ENCODE peak calls at places on chromosomes 2 and 18, in seven cellular contexts. One of them, this sample, is unnamed.
A peak's percentile ranks its signal among the peaks of the same experiment; 100 is the strongest.

GRCh38 chr2:34738691-34739090 is 1139.6 kb upstream of the FAM98A start:
- DNase-seq in prostate gland: no peak
- DNase-seq in CD8-positive, alpha-beta memory T cell: no peak
- DNase-seq in ascending aorta: no peak
- DNase-seq in left ventricle myocardium inferior: no peak
- DNase-seq in adrenal gland: no peak
- DNase-seq in ovary: no peak
- DNase-seq in this sample: no peak

GRCh38 chr2:72148391-72148974 is 821 bp upstream of the CYP26B1 start:
- DNase-seq in adrenal gland: peak; percentile 9
- DNase-seq in ovary: peak; percentile 8
- DNase-seq in ascending aorta: no peak
- DNase-seq in left ventricle myocardium inferior: peak; percentile 14
- DNase-seq in CD8-positive, alpha-beta memory T cell: no peak
- DNase-seq in prostate gland: peak; percentile 6
- DNase-seq in this sample: peak; percentile 8

GRCh38 chr2:1930956-1931914 is 186.9 kb upstream of the PXDN start:
- DNase-seq in adrenal gland: no peak
- DNase-seq in ascending aorta: no peak
- DNase-seq in ovary: no peak
- DNase-seq in prostate gland: no peak
- DNase-seq in left ventricle myocardium inferior: no peak
- DNase-seq in CD8-positive, alpha-beta memory T cell: no peak
- DNase-seq in this sample: no peak

GRCh38 chr2:84302513-84303412 is 156.3 kb downstream of the SUCLG1 start:
- DNase-seq in ascending aorta: no peak
- DNase-seq in ovary: no peak
- DNase-seq in prostate gland: peak; percentile 5
- DNase-seq in left ventricle myocardium inferior: no peak
- DNase-seq in CD8-positive, alpha-beta memory T cell: peak; percentile 15
- DNase-seq in adrenal gland: peak; percentile 42
- DNase-seq in this sample: peak; percentile 58

GRCh38 chr18:80192653-80193385 is 54.5 kb downstream of the PARD6G start:
- DNase-seq in ascending aorta: no peak
- DNase-seq in prostate gland: no peak
- DNase-seq in CD8-positive, alpha-beta memory T cell: no peak
- DNase-seq in adrenal gland: no peak
- DNase-seq in ovary: no peak
- DNase-seq in left ventricle myocardium inferior: no peak
- DNase-seq in this sample: no peak

GRCh38 chr2:50611261-50612020 is 420.5 kb downstream of the NRXN1 start:
- DNase-seq in left ventricle myocardium inferior: no peak
- DNase-seq in prostate gland: no peak
- DNase-seq in ascending aorta: no peak
- DNase-seq in adrenal gland: no peak
- DNase-seq in ovary: no peak
- DNase-seq in CD8-positive, alpha-beta memory T cell: no peak
- DNase-seq in this sample: no peak

GRCh38 chr2:74001781-74002514 is 17.2 kb downstream of the TET3 start:
- DNase-seq in CD8-positive, alpha-beta memory T cell: no peak
- DNase-seq in ovary: no peak
- DNase-seq in adrenal gland: no peak
- DNase-seq in prostate gland: no peak
- DNase-seq in left ventricle myocardium inferior: no peak
- DNase-seq in ascending aorta: no peak
- DNase-seq in this sample: no peak

GRCh38 chr2:13745324-13745723 is 887.2 kb upstream of the LRATD1 start:
- DNase-seq in adrenal gland: no peak
- DNase-seq in prostate gland: no peak
- DNase-seq in ovary: no peak
- DNase-seq in left ventricle myocardium inferior: no peak
- DNase-seq in CD8-positive, alpha-beta memory T cell: no peak
- DNase-seq in ascending aorta: no peak
- DNase-seq in this sample: peak; percentile 54

GRCh38 chr18:2338601-2339000 is 232.7 kb downstream of the METTL4 start:
- DNase-seq in CD8-positive, alpha-beta memory T cell: no peak
- DNase-seq in ovary: no peak
- DNase-seq in left ventricle myocardium inferior: no peak
- DNase-seq in prostate gland: no peak
- DNase-seq in adrenal gland: no peak
- DNase-seq in ascending aorta: no peak
- DNase-seq in this sample: no peak

DNA sequence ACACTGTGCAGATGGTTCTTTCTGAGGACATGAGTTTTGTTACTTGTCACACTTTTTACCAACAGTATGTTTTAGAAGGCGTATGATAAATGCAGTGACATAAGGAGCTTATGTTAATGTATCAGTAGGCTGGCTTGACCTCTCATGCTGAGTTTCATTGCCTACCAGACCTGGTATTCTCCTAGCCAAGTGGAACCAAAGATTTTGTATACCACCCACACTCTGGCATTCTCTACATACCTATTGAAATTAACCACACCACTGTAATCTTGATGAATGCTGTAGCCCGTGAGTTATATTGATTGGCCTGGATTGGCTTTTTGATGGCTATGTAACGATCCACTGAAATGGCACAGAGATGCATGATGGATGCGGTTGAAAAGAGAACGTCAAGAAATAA is 11.4 kb downstream of the HTR2B start:
- DNase-seq in adrenal gland: no peak
- DNase-seq in ovary: no peak
- DNase-seq in CD8-positive, alpha-beta memory T cell: no peak
- DNase-seq in left ventricle myocardium inferior: no peak
- DNase-seq in prostate gland: no peak
- DNase-seq in ascending aorta: no peak
- DNase-seq in this sample: no peak
- H3K4me1 ChIP-seq in adrenal gland: peaks cover 11% of the 10 kb centered on the region
- H3K4me1 ChIP-seq in ovary: no peaks in the 10 kb centered on the region
- H3K4me1 ChIP-seq in CD8-positive, alpha-beta memory T cell: no peaks in the 10 kb centered on the region
- H3K4me1 ChIP-seq in left ventricle myocardium inferior: peaks cover 19% of the 10 kb centered on the region
- H3K4me1 ChIP-seq in prostate gland: no peaks in the 10 kb centered on the region
- H3K4me1 ChIP-seq in ascending aorta: peaks cover 3% of the 10 kb centered on the region
- H3K4me1 ChIP-seq in this sample: no peaks in the 10 kb centered on the region

DNA sequence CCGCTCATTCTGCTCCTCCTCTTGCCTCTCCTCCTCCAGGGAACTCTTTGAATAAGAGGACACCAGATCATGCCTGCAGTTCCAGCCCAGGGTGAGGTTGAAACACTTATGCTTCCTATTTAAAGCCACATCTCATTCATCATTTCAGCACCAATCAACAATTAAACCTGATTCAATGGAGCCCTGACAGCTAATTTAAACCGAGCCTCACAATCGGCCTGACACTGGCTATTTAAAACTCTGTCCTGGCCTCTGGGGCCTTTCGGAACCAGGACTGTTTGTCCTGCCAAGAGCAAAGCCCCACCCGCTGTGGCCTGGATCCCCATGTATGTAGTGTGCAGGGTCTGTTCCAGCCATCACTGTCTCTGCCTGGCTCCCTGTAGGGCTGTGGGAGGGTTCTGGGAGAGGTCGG is 97.5 kb downstream of the MCFD2 start:
- DNase-seq in ovary: peak; percentile 39
- DNase-seq in left ventricle myocardium inferior: peak; percentile 92
- DNase-seq in ascending aorta: peak; percentile 90
- DNase-seq in prostate gland: no peak
- DNase-seq in adrenal gland: peak; percentile 51
- DNase-seq in CD8-positive, alpha-beta memory T cell: no peak
- DNase-seq in this sample: no peak
- H3K4me1 ChIP-seq in ovary: peaks cover 13% of the 10 kb centered on the region
- H3K4me1 ChIP-seq in left ventricle myocardium inferior: peaks cover 81% of the 10 kb centered on the region
- H3K4me1 ChIP-seq in ascending aorta: peaks cover 44% of the 10 kb centered on the region
- H3K4me1 ChIP-seq in prostate gland: peaks cover 6% of the 10 kb centered on the region
- H3K4me1 ChIP-seq in adrenal gland: no peaks in the 10 kb centered on the region
- H3K4me1 ChIP-seq in CD8-positive, alpha-beta memory T cell: no peaks in the 10 kb centered on the region
- H3K4me1 ChIP-seq in this sample: no peaks in the 10 kb centered on the region

DNA sequence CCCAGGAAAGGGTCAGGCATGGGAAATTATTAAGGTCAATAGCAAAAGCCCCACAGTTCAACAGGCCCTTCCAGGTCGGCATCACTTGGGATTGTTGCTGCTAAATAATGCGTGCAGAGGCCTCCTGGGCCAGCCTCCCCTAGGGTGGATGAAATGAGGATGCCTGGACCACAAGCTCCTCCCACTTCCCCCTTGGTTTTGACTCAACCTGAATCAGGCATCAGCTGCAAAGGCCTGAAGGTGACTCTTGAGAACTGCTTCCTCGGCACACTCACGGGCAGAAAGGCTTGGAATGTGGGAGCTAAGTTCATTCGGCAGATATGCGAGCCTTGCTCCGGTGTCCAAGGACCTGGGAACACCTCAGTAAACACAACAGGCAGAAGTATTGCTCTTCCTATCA is 69.3 kb downstream of the MBP start:
- DNase-seq in ascending aorta: no peak
- DNase-seq in prostate gland: no peak
- DNase-seq in CD8-positive, alpha-beta memory T cell: peak; percentile 70
- DNase-seq in left ventricle myocardium inferior: no peak
- DNase-seq in adrenal gland: no peak
- DNase-seq in ovary: no peak
- DNase-seq in this sample: no peak
- H3K4me1 ChIP-seq in ascending aorta: peaks cover 24% of the 10 kb centered on the region
- H3K4me1 ChIP-seq in prostate gland: no peaks in the 10 kb centered on the region
- H3K4me1 ChIP-seq in CD8-positive, alpha-beta memory T cell: peaks cover 97% of the 10 kb centered on the region
- H3K4me1 ChIP-seq in left ventricle myocardium inferior: peaks cover 63% of the 10 kb centered on the region
- H3K4me1 ChIP-seq in adrenal gland: no peaks in the 10 kb centered on the region
- H3K4me1 ChIP-seq in ovary: peaks cover 10% of the 10 kb centered on the region
- H3K4me1 ChIP-seq in this sample: peaks cover 21% of the 10 kb centered on the region

DNA sequence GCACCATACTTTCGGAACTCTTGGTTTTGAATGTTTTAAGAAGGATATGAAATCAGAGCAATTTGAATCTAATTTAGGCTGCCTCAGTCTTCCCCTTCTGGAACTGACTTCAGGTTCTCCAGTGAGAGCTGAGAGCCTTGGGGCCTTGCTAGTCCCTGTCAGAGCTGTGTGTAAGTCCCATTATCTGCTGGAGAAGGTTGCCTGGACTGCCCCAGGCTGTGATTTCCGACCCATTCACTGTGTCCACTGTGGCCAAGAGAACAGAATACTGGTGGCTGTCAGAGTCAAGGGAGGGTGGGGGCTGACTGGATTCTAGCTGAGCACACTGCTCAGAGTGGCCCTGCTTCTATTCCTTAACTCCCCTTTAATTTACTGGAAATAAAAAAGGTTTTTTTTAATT is 278.0 kb downstream of the KCNS3 start:
- DNase-seq in ovary: no peak
- DNase-seq in adrenal gland: no peak
- DNase-seq in left ventricle myocardium inferior: no peak
- DNase-seq in CD8-positive, alpha-beta memory T cell: no peak
- DNase-seq in prostate gland: no peak
- DNase-seq in ascending aorta: no peak
- DNase-seq in this sample: no peak
- H3K4me1 ChIP-seq in ovary: no peaks in the 10 kb centered on the region
- H3K4me1 ChIP-seq in adrenal gland: no peaks in the 10 kb centered on the region
- H3K4me1 ChIP-seq in left ventricle myocardium inferior: peaks cover 12% of the 10 kb centered on the region
- H3K4me1 ChIP-seq in CD8-positive, alpha-beta memory T cell: no peaks in the 10 kb centered on the region
- H3K4me1 ChIP-seq in prostate gland: no peaks in the 10 kb centered on the region
- H3K4me1 ChIP-seq in ascending aorta: no peaks in the 10 kb centered on the region
- H3K4me1 ChIP-seq in this sample: no peaks in the 10 kb centered on the region

DNA sequence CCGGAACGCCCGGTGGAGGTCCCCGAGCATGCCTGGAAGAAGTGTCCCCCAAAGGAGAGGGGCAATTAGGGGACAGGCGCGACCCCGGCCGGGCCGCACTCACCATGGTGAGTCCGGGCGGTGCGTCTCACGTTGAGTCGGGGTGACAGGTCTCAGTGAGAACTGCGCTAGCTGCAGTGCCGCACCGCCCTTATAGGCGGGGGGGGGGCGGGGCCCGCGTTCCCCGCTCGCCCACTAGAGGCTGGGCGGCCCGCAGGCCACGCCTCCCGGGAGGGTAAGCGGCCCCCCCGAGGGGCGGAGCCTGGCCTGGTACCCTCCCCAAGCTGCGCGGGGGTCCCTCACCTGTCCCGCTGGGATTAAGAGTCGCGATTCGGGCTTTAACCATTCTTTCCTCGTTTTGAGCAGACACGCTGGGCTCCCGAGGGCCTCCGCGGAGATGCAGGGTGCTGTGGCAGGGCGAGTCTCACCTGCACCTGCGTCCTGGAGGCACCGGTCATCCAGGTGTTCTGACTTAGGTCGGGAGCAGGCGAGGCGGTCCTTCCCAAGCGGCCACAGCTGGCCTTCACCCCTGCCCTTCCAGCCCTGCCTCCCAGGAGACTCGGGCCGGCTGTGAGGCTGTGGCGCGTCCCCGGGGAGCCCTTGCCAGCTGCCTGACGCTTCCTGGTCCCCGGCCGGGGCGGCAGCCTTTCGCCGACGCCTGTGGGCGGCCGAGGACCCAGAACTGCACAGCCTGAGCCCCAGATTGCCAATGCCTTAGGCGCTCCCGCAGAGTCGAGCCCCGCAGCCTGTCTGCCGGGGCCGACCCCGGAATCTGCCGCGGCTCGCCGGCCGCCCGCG is at the start of gene TUBA4A:
- DNase-seq in adrenal gland: peak; percentile 77
- DNase-seq in left ventricle myocardium inferior: peak; percentile 86
- DNase-seq in CD8-positive, alpha-beta memory T cell: peak; percentile 90
- DNase-seq in ascending aorta: peak; percentile 93
- DNase-seq in ovary: peak; percentile 76
- DNase-seq in prostate gland: peak; percentile 91
- DNase-seq in this sample: peak; percentile 90
- H3K4me1 ChIP-seq in adrenal gland: peaks cover 22% of the 10 kb centered on the region
- H3K4me1 ChIP-seq in left ventricle myocardium inferior: peaks cover 59% of the 10 kb centered on the region
- H3K4me1 ChIP-seq in CD8-positive, alpha-beta memory T cell: peaks cover 37% of the 10 kb centered on the region
- H3K4me1 ChIP-seq in ascending aorta: peaks cover 39% of the 10 kb centered on the region
- H3K4me1 ChIP-seq in ovary: peaks cover 23% of the 10 kb centered on the region
- H3K4me1 ChIP-seq in prostate gland: peaks cover 20% of the 10 kb centered on the region
- H3K4me1 ChIP-seq in this sample: peaks cover 53% of the 10 kb centered on the region

GRCh38 chr2:127090281-127091128 is 16.4 kb downstream of the BIN1 start:
- DNase-seq in ascending aorta: no peak
- DNase-seq in prostate gland: no peak
- DNase-seq in left ventricle myocardium inferior: no peak
- DNase-seq in ovary: no peak
- DNase-seq in adrenal gland: no peak
- DNase-seq in CD8-positive, alpha-beta memory T cell: no peak
- DNase-seq in this sample: no peak
- H3K4me1 ChIP-seq in ascending aorta: peaks cover 15% of the 10 kb centered on the region
- H3K4me1 ChIP-seq in prostate gland: peaks cover 15% of the 10 kb centered on the region
- H3K4me1 ChIP-seq in left ventricle myocardium inferior: peaks cover 46% of the 10 kb centered on the region
- H3K4me1 ChIP-seq in ovary: peaks cover 22% of the 10 kb centered on the region
- H3K4me1 ChIP-seq in adrenal gland: peaks cover 49% of the 10 kb centered on the region
- H3K4me1 ChIP-seq in CD8-positive, alpha-beta memory T cell: peaks cover 8% of the 10 kb centered on the region
- H3K4me1 ChIP-seq in this sample: peaks cover 16% of the 10 kb centered on the region

GRCh38 chr2:62306751-62307468 is 111.0 kb downstream of the B3GNT2 start:
- DNase-seq in CD8-positive, alpha-beta memory T cell: peak; percentile 43
- DNase-seq in adrenal gland: no peak
- DNase-seq in left ventricle myocardium inferior: no peak
- DNase-seq in prostate gland: peak; percentile 73
- DNase-seq in ascending aorta: no peak
- DNase-seq in ovary: no peak
- DNase-seq in this sample: peak; percentile 32
- H3K4me1 ChIP-seq in CD8-positive, alpha-beta memory T cell: peaks cover 77% of the 10 kb centered on the region
- H3K4me1 ChIP-seq in adrenal gland: peaks cover 28% of the 10 kb centered on the region
- H3K4me1 ChIP-seq in left ventricle myocardium inferior: peaks cover 57% of the 10 kb centered on the region
- H3K4me1 ChIP-seq in prostate gland: peaks cover 15% of the 10 kb centered on the region
- H3K4me1 ChIP-seq in ascending aorta: peaks cover 3% of the 10 kb centered on the region
- H3K4me1 ChIP-seq in ovary: peaks cover 11% of the 10 kb centered on the region
- H3K4me1 ChIP-seq in this sample: peaks cover 20% of the 10 kb centered on the region

GRCh38 chr2:180990337-180990736 is 9.9 kb downstream of the UBE2E3 start:
- DNase-seq in prostate gland: no peak
- DNase-seq in ovary: no peak
- DNase-seq in ascending aorta: no peak
- DNase-seq in CD8-positive, alpha-beta memory T cell: no peak
- DNase-seq in adrenal gland: no peak
- DNase-seq in left ventricle myocardium inferior: no peak
- DNase-seq in this sample: no peak
- H3K4me1 ChIP-seq in prostate gland: no peaks in the 10 kb centered on the region
- H3K4me1 ChIP-seq in ovary: no peaks in the 10 kb centered on the region
- H3K4me1 ChIP-seq in ascending aorta: peaks cover 16% of the 10 kb centered on the region
- H3K4me1 ChIP-seq in CD8-positive, alpha-beta memory T cell: peaks cover 7% of the 10 kb centered on the region
- H3K4me1 ChIP-seq in adrenal gland: no peaks in the 10 kb centered on the region
- H3K4me1 ChIP-seq in left ventricle myocardium inferior: peaks cover 33% of the 10 kb centered on the region
- H3K4me1 ChIP-seq in this sample: peaks cover 8% of the 10 kb centered on the region